ENCODE peak calls at places on chromosomes 2 and 18, in five cellular contexts. L, J, N, B and E are unnamed samples.
A peak's percentile ranks its signal among the peaks of the same experiment; 100 is the strongest.

GRCh38 chr2:33796511-33796910 is 197.4 kb upstream of the FAM98A start:
- DNase-seq in L (no peak), J (no peak), N (no peak), B (no peak), E (no peak)

GRCh38 chr2:127575941-127576432 is 40.5 kb downstream of the MYO7B start:
- DNase-seq in L (no peak), J (no peak), N (no peak), B (no peak), E (no peak)

GRCh38 chr2:226376516-226377180 is 423.0 kb downstream of the IRS1 start:
- DNase-seq in L (no peak), J (no peak), N (no peak), B (no peak), E (no peak)

GRCh38 chr2:141195087-141195486 is 935.7 kb downstream of the LRP1B start:
- DNase-seq in L (peak; percentile 87), J (no peak), N (no peak), B (no peak), E (no peak)

GRCh38 chr18:58080516-58080915 is 36.5 kb downstream of the NEDD4L start:
- DNase-seq in L (no peak), J (peak; percentile 80), N (no peak), B (no peak), E (no peak)

GRCh38 chr18:500230-500555 is 308 bp downstream of the COLEC12 start:
- DNase-seq in L (no peak), J (peak; percentile 65), N (no peak), B (no peak), E (no peak)

GRCh38 chr2:152508446-152508845 is 173.5 kb downstream of the FMNL2 start:
- DNase-seq in L (no peak), J (no peak), N (no peak), B (peak; percentile 71), E (no peak)

GRCh38 chr18:30106356-30106755 is 936.2 kb downstream of the DSC3 start:
- DNase-seq in L (no peak), J (peak; percentile 29), N (no peak), B (no peak), E (no peak)

GRCh38 chr2:12797815-12798214 is 81.1 kb downstream of the TRIB2 start:
- DNase-seq in L (no peak), J (no peak), N (no peak), B (peak; percentile 36), E (no peak)

GRCh38 chr2:175030380-175031271 is 25.4 kb upstream of the CHN1 start:
- DNase-seq in L (peak; percentile 49), J (peak; percentile 74), N (peak; percentile 16), B (peak; percentile 59), E (peak; percentile 22)

GRCh38 chr2:175929850-175930249 is 72.2 kb downstream of the LNPK start:
- DNase-seq in L (no peak), J (no peak), N (no peak), B (peak; percentile 5), E (no peak)

GRCh38 chr2:50751255-50752069 is 280.5 kb downstream of the NRXN1 start:
- DNase-seq in L (no peak), J (no peak), N (no peak), B (no peak), E (no peak)

GRCh38 chr2:50749226-50749625 is 282.7 kb downstream of the NRXN1 start:
- DNase-seq in L (no peak), J (no peak), N (no peak), B (no peak), E (no peak)

GRCh38 chr2:50748652-50749174 is 283.2 kb downstream of the NRXN1 start:
- DNase-seq in L (no peak), J (no peak), N (no peak), B (no peak), E (no peak)

GRCh38 chr2:50754514-50754913 is 277.4 kb downstream of the NRXN1 start:
- DNase-seq in L (no peak), J (no peak), N (no peak), B (no peak), E (no peak)

DNA sequence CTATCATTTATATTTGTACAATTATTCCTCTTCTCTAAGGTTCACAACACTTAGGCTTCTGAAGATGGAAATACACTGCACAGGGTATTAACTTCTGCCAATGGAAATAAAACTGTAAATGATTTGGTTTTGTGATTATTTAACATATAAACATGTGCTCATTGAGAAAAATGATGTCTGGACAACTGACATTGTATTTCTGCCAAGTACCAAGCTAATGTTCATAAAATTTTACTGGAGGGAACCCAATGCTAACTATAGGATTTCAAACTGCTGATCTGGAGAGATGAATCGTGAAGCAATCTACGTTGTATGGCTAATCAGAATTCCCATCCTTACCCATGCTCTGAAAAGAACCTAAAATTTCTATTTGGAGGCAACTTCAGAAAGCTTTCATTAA is 279.7 kb downstream of the NRXN1 start:
- DNase-seq in L (no peak), J (no peak), N (no peak), B (peak; percentile 53), E (no peak)
- H3K9ac ChIP-seq in L (no peak overlapping the region), J (no peak overlapping the region), N (no peak overlapping the region), B (no peak overlapping the region), E (no peak overlapping the region)

DNA sequence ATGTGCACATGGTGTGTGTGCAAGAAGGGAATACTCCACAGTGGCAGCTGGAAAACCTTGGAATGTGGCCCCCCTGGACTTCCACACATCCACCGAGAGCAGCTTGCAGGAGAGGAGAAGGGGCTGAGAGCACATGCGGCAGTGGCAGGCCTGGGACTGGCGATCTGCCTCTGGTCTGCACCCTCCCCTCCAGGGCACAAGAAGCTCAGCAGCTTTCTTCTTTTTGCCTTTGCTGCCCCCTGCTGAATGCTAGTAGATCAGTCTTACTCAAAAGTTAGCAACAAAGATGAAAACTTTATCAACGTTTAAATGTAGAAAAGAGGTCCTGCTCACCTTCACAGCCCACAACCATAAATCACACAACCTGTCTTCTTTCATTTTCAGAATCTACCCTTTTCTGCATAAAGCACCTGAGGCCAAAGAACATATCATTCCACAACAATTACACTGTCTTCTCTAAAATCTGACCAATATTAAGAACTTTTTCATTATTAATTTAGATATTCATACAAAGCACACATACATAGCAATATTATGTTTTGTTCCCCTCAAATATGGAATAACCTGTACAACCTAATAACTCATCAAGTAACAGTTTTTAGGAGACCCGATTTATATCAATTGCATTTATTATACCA is 34.6 kb downstream of the TGFBRAP1 start:
- DNase-seq in L (peak; percentile 58), J (peak; percentile 91), N (peak; percentile 43), B (peak; percentile 69), E (peak; percentile 36)
- H3K9ac ChIP-seq in L (no peak overlapping the region), J (no peak overlapping the region), N (no peak overlapping the region), B (no peak overlapping the region), E (no peak overlapping the region)

GRCh38 chr2:212911011-212911410 is 240.4 kb downstream of the IKZF2 start:
- DNase-seq in L (peak; percentile 22), J (no peak), N (no peak), B (no peak), E (no peak)

GRCh38 chr2:212915121-212915782 is 236.2 kb downstream of the IKZF2 start:
- DNase-seq in L (no peak), J (no peak), N (no peak), B (no peak), E (no peak)

GRCh38 chr2:212913902-212914301 is 237.5 kb downstream of the IKZF2 start:
- DNase-seq in L (no peak), J (no peak), N (no peak), B (no peak), E (no peak)

GRCh38 chr2:212914392-212914791 is 237.0 kb downstream of the IKZF2 start:
- DNase-seq in L (no peak), J (no peak), N (no peak), B (no peak), E (no peak)

DNA sequence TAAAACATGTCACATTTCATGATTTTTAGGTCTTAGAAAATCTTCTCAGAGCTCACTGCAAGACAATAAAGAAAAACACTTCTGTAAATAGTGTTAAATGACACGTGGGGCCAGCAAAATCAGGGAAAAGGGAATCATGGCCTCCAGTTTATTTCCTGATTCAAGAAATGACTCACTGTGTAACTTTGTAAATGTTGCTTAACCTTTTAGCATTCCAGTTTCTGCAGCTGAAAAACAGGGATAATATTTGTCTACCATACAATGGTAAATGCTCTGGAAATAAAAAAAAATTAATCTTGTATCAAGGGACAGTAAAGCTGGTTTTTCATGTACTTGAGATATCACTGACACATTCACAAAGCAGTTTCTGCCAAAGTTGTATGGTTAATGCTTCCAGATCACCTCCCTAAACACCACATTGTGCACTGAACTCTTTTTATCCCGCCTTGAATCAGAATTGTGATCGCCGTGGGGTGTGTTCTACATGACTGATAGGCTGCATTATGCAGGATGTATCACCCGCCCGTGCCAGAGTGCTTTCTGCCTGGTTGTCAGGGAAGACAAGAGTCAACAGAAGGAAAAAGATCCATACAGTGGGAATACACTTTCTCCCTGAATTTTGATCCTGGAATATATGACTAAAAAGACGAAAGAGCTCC is 238.8 kb downstream of the IKZF2 start:
- DNase-seq in L (no peak), J (no peak), N (no peak), B (peak; percentile 82), E (peak; percentile 82)
- H3K9ac ChIP-seq in L (no peak overlapping the region), J (no peak overlapping the region), N (no peak overlapping the region), B (no peak overlapping the region), E (peak overlapping the region; percentile 54)

GRCh38 chr2:223700221-223700620 is 98.1 kb upstream of the SCG2 start:
- DNase-seq in L (no peak), J (no peak), N (no peak), B (no peak), E (no peak)

GRCh38 chr2:223697921-223698645 is 95.9 kb upstream of the SCG2 start:
- DNase-seq in L (no peak), J (peak; percentile 17), N (peak; percentile 96), B (peak; percentile 30), E (no peak)

GRCh38 chr2:223692227-223692947 is 90.2 kb upstream of the SCG2 start:
- DNase-seq in L (no peak), J (peak; percentile 71), N (peak; percentile 59), B (peak; percentile 74), E (no peak)

GRCh38 chr2:223697316-223697875 is 95.2 kb upstream of the SCG2 start:
- DNase-seq in L (no peak), J (no peak), N (no peak), B (peak; percentile 12), E (no peak)

DNA sequence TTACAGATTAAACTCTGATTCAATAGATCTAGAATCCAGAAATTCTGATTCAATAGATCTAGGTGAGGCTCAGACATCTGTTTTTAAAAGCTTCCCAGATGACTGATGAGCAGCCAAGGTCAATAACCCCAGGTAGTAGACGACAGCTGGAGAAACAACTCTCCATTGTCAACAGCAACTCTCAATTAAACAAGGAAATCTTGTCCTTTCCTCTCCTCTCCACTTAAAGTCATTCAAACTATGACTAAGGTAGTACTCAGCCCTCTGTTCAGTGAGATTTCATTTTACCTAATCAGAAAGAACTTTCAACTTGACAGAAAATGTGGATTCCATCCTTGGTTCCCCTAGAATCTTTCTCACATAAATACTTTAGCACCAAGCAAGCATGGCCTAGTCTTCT is 94.6 kb upstream of the SCG2 start:
- DNase-seq in L (no peak), J (no peak), N (peak; percentile 87), B (peak; percentile 17), E (no peak)
- H3K9ac ChIP-seq in L (no peak overlapping the region), J (no peak overlapping the region), N (peak overlapping the region; percentile 60), B (no peak overlapping the region), E (no peak overlapping the region)